ENCODE peak calls at places on chromosome 20, in ten cellular contexts. J is A549, C is mucosa of descending colon, H is left lung, X is transverse colon, M is K562, W is lung, B is Panc1, E is endodermal cell, A is body of pancreas. S is an unnamed sample. For H3K4me1 and H3K9me3, the result is how much of the 10 kb centered on the place peaks cover.

GRCh38 chr20:48236485-48237055 is 451.3 kb upstream of the SULF2 start:
- DNase-seq in C (no peak), A (no peak), B (no peak), X (no peak), H (no peak), W (no peak), E (peak), J (no peak), M (no peak), S (peak)

GRCh38 chr20:10427060-10427692 is 6.8 kb downstream of the MKKS start:
- DNase-seq in C (peak), E (peak), X (peak), H (no peak), M (no peak), B (no peak), A (peak), W (no peak), J (peak), S (no peak)

GRCh38 chr20:17958326-17959256 is 10.0 kb downstream of the SNX5 start:
- DNase-seq in H (no peak), C (no peak), A (no peak), M (peak), E (no peak), J (no peak), B (no peak), W (no peak), X (no peak), S (no peak)

GRCh38 chr20:44422083-44422482 is 53.6 kb upstream of the TTPAL start:
- DNase-seq in X (peak), H (no peak), B (no peak), E (no peak), A (no peak), W (no peak), M (no peak), J (no peak), C (no peak), S (no peak)

GRCh38 chr20:37565134-37565811 is 37.6 kb upstream of the BLCAP start:
- DNase-seq in H (no peak), X (no peak), J (no peak), C (no peak), M (no peak), W (no peak), A (no peak), E (no peak), B (no peak), S (peak)

GRCh38 chr20:18176318-18176785 is 38.7 kb downstream of the KAT14 start:
- DNase-seq in M (peak), W (no peak), E (peak), H (no peak), J (no peak), C (no peak), B (no peak), A (no peak), X (no peak), S (no peak)

GRCh38 chr20:40192529-40192928 is 496.5 kb downstream of the MAFB start:
- DNase-seq in A (no peak), E (no peak), H (no peak), J (no peak), M (no peak), X (no peak), C (no peak), W (no peak), B (no peak), S (no peak)

GRCh38 chr20:22797103-22797502 is 212.7 kb upstream of the FOXA2 start:
- DNase-seq in H (no peak), M (no peak), E (no peak), B (no peak), A (no peak), W (no peak), J (no peak), X (no peak), C (no peak), S (no peak)

GRCh38 chr20:44809380-44810060 is 826 bp downstream of the RIMS4 start:
- DNase-seq in X (no peak), W (no peak), B (no peak), E (peak), M (no peak), A (no peak), H (no peak), C (no peak), J (no peak), S (no peak)

GRCh38 chr20:62799873-62800272 is 3.6 kb downstream of the MRGBP start:
- DNase-seq in X (no peak), H (no peak), A (no peak), B (no peak), M (no peak), W (no peak), C (no peak), J (no peak), E (no peak), S (no peak)

GRCh38 chr20:37810027-37810426 is 92.9 kb upstream of the VSTM2L start:
- DNase-seq in A (no peak), M (no peak), C (no peak), J (no peak), X (no peak), E (no peak), B (no peak), W (no peak), H (no peak), S (no peak)

GRCh38 chr20:50278684-50279531 is 88.3 kb downstream of the CEBPB start:
- DNase-seq in C (peak), E (peak), J (peak), B (no peak), X (peak), M (peak), H (peak), W (peak), A (peak), S (peak)

GRCh38 chr20:50281831-50282591 is 91.4 kb downstream of the CEBPB start:
- DNase-seq in M (peak), A (no peak), E (peak), J (no peak), H (peak), X (no peak), B (no peak), C (peak), W (no peak), S (no peak)

GRCh38 chr20:50278377-50278683 is 87.7 kb downstream of the CEBPB start:
- DNase-seq in A (no peak), W (no peak), C (peak), B (no peak), H (peak), X (no peak), E (no peak), J (no peak), M (no peak), S (no peak)

GRCh38 chr20:50280851-50281655 is 90.4 kb downstream of the CEBPB start:
- DNase-seq in E (no peak), B (no peak), X (no peak), W (no peak), C (peak), J (no peak), A (no peak), M (no peak), H (peak), S (no peak)

GRCh38 chr20:50279988-50280850 is 89.6 kb downstream of the CEBPB start:
- DNase-seq in C (peak), H (peak), J (no peak), M (no peak), X (no peak), E (no peak), B (no peak), W (no peak), A (no peak), S (no peak)
- H3K4me1 ChIP-seq in C (under half), H (under half), J (half or more), M (half or more), X (under half), E (under half), B (under half), W (under half), A (under half), S (under half)

GRCh38 chr20:31260326-31260932 is 3.0 kb downstream of the DEFB115 start:
- DNase-seq in X (no peak), A (no peak), W (no peak), J (peak), E (no peak), B (peak), C (no peak), H (no peak), M (peak), S (no peak)
- TF ChIP-seq CTCF in X (peak), A (no peak), W (no peak), J (peak), E (peak), B (peak), C (no peak), H (peak), M (peak), S (no peak)

DNA sequence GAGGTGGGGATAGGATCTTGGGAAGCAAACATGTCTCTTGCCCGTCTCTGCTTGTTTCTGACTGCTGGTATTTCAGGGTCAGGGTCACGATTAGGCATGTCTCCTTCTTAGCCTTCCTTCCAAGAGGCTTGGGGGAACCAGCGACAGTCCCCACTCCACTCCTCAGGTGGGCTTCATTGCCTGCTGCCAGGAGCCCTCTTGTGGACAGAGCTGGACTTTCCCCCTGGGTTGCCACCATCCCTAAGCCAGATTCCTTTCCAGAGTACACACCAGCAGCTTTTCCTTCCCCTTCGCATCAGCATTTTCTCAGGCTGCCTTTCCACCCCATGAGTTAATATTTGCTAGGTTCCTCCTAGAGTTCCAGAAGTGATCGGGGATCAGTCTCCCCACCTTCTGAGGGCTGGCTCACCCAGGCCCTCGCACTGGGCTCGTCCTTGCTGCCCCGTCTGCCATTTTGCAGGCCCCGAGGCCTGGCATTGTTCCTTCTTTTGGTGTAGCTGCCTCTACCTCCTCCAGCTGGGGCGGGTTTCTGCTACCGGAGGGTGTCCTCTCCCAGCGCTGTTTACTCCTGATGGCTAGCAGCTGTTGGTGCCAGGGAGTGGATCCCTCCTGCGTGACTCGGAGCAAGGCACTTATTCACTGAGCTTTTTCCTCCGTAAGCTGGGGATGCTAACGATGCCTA is 8.8 kb upstream of the C20orf144 start:
- DNase-seq in W (no peak), B (peak), H (peak), X (peak), J (peak), E (peak), C (peak), M (peak), A (peak), S (no peak)
- H3K9me3 ChIP-seq in W (under half), B (under half), H (under half), X (under half), J (under half), E (under half), C (under half), M (under half), A (under half), S (under half)

GRCh38 chr20:53662595-53662994 is 69.0 kb upstream of the ZNF217 start:
- DNase-seq in J (no peak), H (no peak), X (no peak), W (no peak), M (no peak), B (no peak), A (no peak), E (no peak), C (no peak), S (no peak)

GRCh38 chr20:53660947-53661381 is 67.3 kb upstream of the ZNF217 start:
- DNase-seq in M (no peak), W (no peak), J (no peak), X (no peak), H (no peak), C (no peak), A (no peak), B (no peak), E (peak), S (no peak)

GRCh38 chr20:53658973-53659372 is 65.3 kb upstream of the ZNF217 start:
- DNase-seq in M (no peak), A (no peak), W (no peak), J (no peak), X (no peak), C (no peak), E (no peak), H (no peak), B (no peak), S (no peak)

GRCh38 chr20:53658327-53658726 is 64.7 kb upstream of the ZNF217 start:
- DNase-seq in A (no peak), M (no peak), W (no peak), X (no peak), B (no peak), C (no peak), E (no peak), J (no peak), H (no peak), S (no peak)

GRCh38 chr20:53660078-53660909 is 66.7 kb upstream of the ZNF217 start:
- DNase-seq in B (no peak), X (peak), M (no peak), J (peak), A (no peak), H (peak), E (no peak), C (peak), W (no peak), S (no peak)
- H3K4me1 ChIP-seq in B (half or more), X (under half), M (under half), J (half or more), A (under half), H (under half), E (under half), C (under half), W (under half), S (under half)

GRCh38 chr20:25985597-25985996 is 288.9 kb upstream of the ZNF337 start:
- DNase-seq in H (no peak), C (no peak), X (no peak), J (no peak), B (no peak), M (no peak), W (no peak), E (no peak), A (no peak), S (no peak)

GRCh38 chr20:25991051-25991755 is 294.6 kb upstream of the ZNF337 start:
- DNase-seq in X (no peak), B (no peak), H (no peak), C (no peak), A (no peak), J (no peak), E (no peak), W (no peak), M (no peak), S (no peak)

GRCh38 chr20:25984933-25985332 is 288.3 kb upstream of the ZNF337 start:
- DNase-seq in C (no peak), J (no peak), A (peak), W (no peak), X (peak), M (peak), B (no peak), E (no peak), H (no peak), S (peak)

GRCh38 chr20:25989196-25989595 is 292.5 kb upstream of the ZNF337 start:
- DNase-seq in E (no peak), X (no peak), J (no peak), A (no peak), B (no peak), W (no peak), M (no peak), C (no peak), H (no peak), S (no peak)

DNA sequence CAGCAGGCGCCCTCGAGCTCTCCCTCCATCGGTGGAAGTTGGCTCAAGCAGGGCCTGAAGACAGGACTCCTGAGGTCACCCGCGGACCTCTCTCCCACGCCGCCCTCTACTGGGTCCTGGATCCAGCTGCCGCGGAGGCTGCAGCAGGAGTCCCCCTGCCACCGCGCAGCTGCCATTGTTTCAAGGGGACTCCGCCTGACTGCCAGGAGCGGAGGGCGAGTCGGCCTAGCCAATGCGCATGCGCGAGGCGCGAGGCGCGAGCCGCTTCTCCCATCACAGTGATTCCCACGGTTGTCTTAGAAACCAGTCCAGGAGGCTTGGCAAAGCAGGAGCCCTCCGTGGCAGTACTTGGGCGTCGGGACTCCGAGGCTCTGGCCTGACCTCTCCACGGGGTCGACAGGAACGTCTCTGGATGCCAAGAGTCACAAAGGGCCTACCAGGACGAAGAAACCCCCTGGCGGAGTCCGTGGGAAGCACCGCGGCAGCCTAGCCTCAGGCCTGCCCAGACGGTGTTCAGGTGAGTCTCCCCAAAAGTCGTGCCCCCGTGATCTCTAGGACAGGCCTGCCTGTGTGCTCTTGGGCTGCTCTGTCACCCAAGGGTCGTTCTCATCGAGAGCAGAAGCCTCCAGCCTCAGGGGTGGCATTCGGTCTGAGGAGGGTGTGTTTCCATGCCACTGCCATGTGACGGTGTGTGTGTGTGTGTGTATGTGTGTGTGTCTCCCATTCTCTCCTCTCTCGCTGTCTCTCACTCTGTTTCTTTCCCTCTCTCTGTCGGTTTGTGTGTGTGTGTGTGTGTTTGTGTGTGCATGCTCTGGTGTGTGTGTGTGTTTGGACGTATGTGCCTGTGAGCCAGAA is 290.6 kb upstream of the ZNF337 start:
- DNase-seq in B (peak), J (peak), H (peak), M (peak), X (peak), E (peak), W (no peak), A (peak), C (peak), S (no peak)
- TF ChIP-seq CTCF in B (no peak), J (peak), H (peak), M (peak), X (peak), E (peak), W (no peak), A (peak), C (no peak), S (peak)

GRCh38 chr20:15726416-15726815 is 846.8 kb downstream of the KIF16B start:
- DNase-seq in E (no peak), C (no peak), H (no peak), W (no peak), M (no peak), A (no peak), J (no peak), B (no peak), X (no peak), S (no peak)
- H3K9me3 ChIP-seq in E (under half), C (under half), H (under half), W (under half), M (under half), A (under half), J (under half), B (under half), X (under half), S (under half)

GRCh38 chr20:12217382-12217781 is 299.7 kb downstream of the BTBD3 start:
- DNase-seq in B (no peak), A (no peak), H (no peak), W (no peak), E (no peak), M (no peak), C (no peak), X (no peak), J (no peak), S (no peak)
- H3K4me1 ChIP-seq in B (under half), A (under half), H (under half), W (under half), E (under half), M (under half), C (under half), X (under half), J (under half), S (under half)

DNA sequence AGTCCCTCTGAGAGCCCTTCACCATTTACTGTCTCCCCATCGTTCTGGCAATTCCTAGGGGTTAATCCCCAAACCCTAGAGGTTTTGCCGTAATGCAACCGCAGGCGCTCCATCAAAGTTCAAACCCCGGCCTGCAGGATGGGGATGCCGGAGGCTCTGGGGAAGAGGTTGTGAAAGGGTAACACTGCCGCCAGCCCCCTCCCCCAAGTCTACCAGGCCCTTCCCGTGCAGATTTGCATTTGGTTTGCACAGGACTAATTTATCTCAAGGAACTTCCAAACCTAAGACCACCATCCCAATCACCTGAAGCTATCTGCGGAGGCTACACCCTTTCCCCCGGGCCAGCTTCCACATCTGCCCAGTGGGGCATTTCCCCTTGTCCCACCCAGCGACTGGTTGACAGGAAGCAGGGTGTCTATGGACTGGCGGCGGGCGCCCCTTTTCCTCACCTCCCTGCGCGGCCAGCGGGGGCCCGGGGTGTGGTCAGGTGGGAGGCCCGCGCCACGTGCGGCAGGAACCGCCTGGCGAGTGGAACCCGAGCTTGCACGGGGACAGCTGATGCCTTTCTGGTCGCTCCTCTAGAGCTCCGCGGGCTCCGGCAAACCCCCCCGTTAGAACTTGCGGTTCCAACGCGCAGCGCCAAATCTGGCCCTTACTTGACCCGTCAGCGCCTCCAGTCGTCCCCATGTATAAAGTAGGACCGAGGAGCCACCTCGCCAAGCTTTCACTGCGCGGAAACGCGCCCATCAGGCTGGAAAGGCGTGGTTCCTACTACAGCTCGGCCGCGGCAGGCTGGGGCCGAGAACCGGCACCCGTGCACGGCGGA is 9.4 kb upstream of the SLC4A11 start:
- DNase-seq in C (no peak), E (peak), M (peak), A (peak), H (peak), X (no peak), J (no peak), B (no peak), W (no peak), S (no peak)
- TF ChIP-seq CTCF in C (no peak), E (peak), M (peak), A (no peak), H (no peak), X (no peak), J (no peak), B (no peak), W (no peak), S (no peak)

S was measured in ascending aorta.